ENCODE peak calls at places on chromosomes 6 and 20, in seven cellular contexts. One of them, this sample, is unnamed.

GRCh38 chr6:90940812-90941481 is 354.1 kb upstream of the MAP3K7 start:
- DNase-seq in A549: peak; percentile 57
- DNase-seq in T-helper 9 cell: no peak
- DNase-seq in NCI-H446: peak; percentile 78
- DNase-seq in stimulated activated CD4-positive, alpha-beta T cell treated with anti-CD3 and anti-CD28 coated beads, Interleukin-4, amount 100 ng/mL, for 24 hours: no peak
- DNase-seq in progenitor cell of endocrine pancreas: no peak
- DNase-seq in NCI-H82: peak; percentile 61
- DNase-seq in this sample: peak; percentile 82

GRCh38 chr6:71419217-71419953 is 130.8 kb downstream of the OGFRL1 start:
- DNase-seq in progenitor cell of endocrine pancreas: no peak
- DNase-seq in T-helper 9 cell: no peak
- DNase-seq in stimulated activated CD4-positive, alpha-beta T cell treated with anti-CD3 and anti-CD28 coated beads, Interleukin-4, amount 100 ng/mL, for 24 hours: no peak
- DNase-seq in NCI-H82: no peak
- DNase-seq in A549: no peak
- DNase-seq in NCI-H446: no peak
- DNase-seq in this sample: no peak

GRCh38 chr6:113909224-113909856 is 52.2 kb downstream of the MARCKS start:
- DNase-seq in A549: peak; percentile 47
- DNase-seq in NCI-H446: peak; percentile 78
- DNase-seq in progenitor cell of endocrine pancreas: no peak
- DNase-seq in T-helper 9 cell: no peak
- DNase-seq in NCI-H82: peak; percentile 88
- DNase-seq in stimulated activated CD4-positive, alpha-beta T cell treated with anti-CD3 and anti-CD28 coated beads, Interleukin-4, amount 100 ng/mL, for 24 hours: peak; percentile 6
- DNase-seq in this sample: peak; percentile 70

GRCh38 chr6:15474196-15474595 is 188.6 kb downstream of the DTNBP1 start:
- DNase-seq in progenitor cell of endocrine pancreas: no peak
- DNase-seq in NCI-H446: no peak
- DNase-seq in NCI-H82: no peak
- DNase-seq in A549: no peak
- DNase-seq in stimulated activated CD4-positive, alpha-beta T cell treated with anti-CD3 and anti-CD28 coated beads, Interleukin-4, amount 100 ng/mL, for 24 hours: no peak
- DNase-seq in T-helper 9 cell: no peak
- DNase-seq in this sample: no peak

GRCh38 chr6:26474439-26474881 is 16.7 kb downstream of the BTN2A1 start:
- DNase-seq in T-helper 9 cell: no peak
- DNase-seq in progenitor cell of endocrine pancreas: no peak
- DNase-seq in A549: no peak
- DNase-seq in stimulated activated CD4-positive, alpha-beta T cell treated with anti-CD3 and anti-CD28 coated beads, Interleukin-4, amount 100 ng/mL, for 24 hours: no peak
- DNase-seq in NCI-H446: no peak
- DNase-seq in NCI-H82: no peak
- DNase-seq in this sample: no peak

GRCh38 chr6:158413028-158413427 is 100.8 kb downstream of the TULP4 start:
- DNase-seq in progenitor cell of endocrine pancreas: no peak
- DNase-seq in NCI-H82: no peak
- DNase-seq in A549: no peak
- DNase-seq in stimulated activated CD4-positive, alpha-beta T cell treated with anti-CD3 and anti-CD28 coated beads, Interleukin-4, amount 100 ng/mL, for 24 hours: no peak
- DNase-seq in T-helper 9 cell: no peak
- DNase-seq in NCI-H446: no peak
- DNase-seq in this sample: no peak

GRCh38 chr6:87139236-87139635 is 16.1 kb upstream of the ZNF292 start:
- DNase-seq in A549: peak; percentile 49
- DNase-seq in stimulated activated CD4-positive, alpha-beta T cell treated with anti-CD3 and anti-CD28 coated beads, Interleukin-4, amount 100 ng/mL, for 24 hours: peak; percentile 65
- DNase-seq in T-helper 9 cell: peak; percentile 23
- DNase-seq in progenitor cell of endocrine pancreas: no peak
- DNase-seq in NCI-H82: peak; percentile 59
- DNase-seq in NCI-H446: peak; percentile 47
- DNase-seq in this sample: peak; percentile 48

GRCh38 chr20:64237316-64237715 is 18.2 kb upstream of the PCMTD2 start:
- DNase-seq in NCI-H446: no peak
- DNase-seq in stimulated activated CD4-positive, alpha-beta T cell treated with anti-CD3 and anti-CD28 coated beads, Interleukin-4, amount 100 ng/mL, for 24 hours: no peak
- DNase-seq in A549: no peak
- DNase-seq in T-helper 9 cell: no peak
- DNase-seq in progenitor cell of endocrine pancreas: no peak
- DNase-seq in NCI-H82: no peak
- DNase-seq in this sample: no peak

GRCh38 chr6:90149280-90149679 is 147.4 kb downstream of the BACH2 start:
- DNase-seq in stimulated activated CD4-positive, alpha-beta T cell treated with anti-CD3 and anti-CD28 coated beads, Interleukin-4, amount 100 ng/mL, for 24 hours: no peak
- DNase-seq in A549: no peak
- DNase-seq in NCI-H446: no peak
- DNase-seq in NCI-H82: no peak
- DNase-seq in T-helper 9 cell: no peak
- DNase-seq in progenitor cell of endocrine pancreas: no peak
- DNase-seq in this sample: no peak

GRCh38 chr20:1275919-1276318 is 9.8 kb downstream of the SNPH start:
- DNase-seq in NCI-H446: no peak
- DNase-seq in A549: no peak
- DNase-seq in T-helper 9 cell: no peak
- DNase-seq in stimulated activated CD4-positive, alpha-beta T cell treated with anti-CD3 and anti-CD28 coated beads, Interleukin-4, amount 100 ng/mL, for 24 hours: no peak
- DNase-seq in NCI-H82: no peak
- DNase-seq in progenitor cell of endocrine pancreas: no peak
- DNase-seq in this sample: no peak

GRCh38 chr6:7402746-7403145 is 13.1 kb downstream of the RIOK1 start:
- DNase-seq in stimulated activated CD4-positive, alpha-beta T cell treated with anti-CD3 and anti-CD28 coated beads, Interleukin-4, amount 100 ng/mL, for 24 hours: no peak
- DNase-seq in NCI-H446: no peak
- DNase-seq in NCI-H82: no peak
- DNase-seq in T-helper 9 cell: no peak
- DNase-seq in A549: no peak
- DNase-seq in progenitor cell of endocrine pancreas: no peak
- DNase-seq in this sample: no peak

GRCh38 chr6:116111552-116112528 is 11.2 kb downstream of the NT5DC1 start:
- DNase-seq in progenitor cell of endocrine pancreas: no peak
- DNase-seq in NCI-H446: peak; percentile 22
- DNase-seq in T-helper 9 cell: no peak
- DNase-seq in A549: peak; percentile 49
- DNase-seq in stimulated activated CD4-positive, alpha-beta T cell treated with anti-CD3 and anti-CD28 coated beads, Interleukin-4, amount 100 ng/mL, for 24 hours: peak; percentile 26
- DNase-seq in NCI-H82: peak; percentile 63
- DNase-seq in this sample: no peak

GRCh38 chr6:139344186-139344963 is 30.1 kb downstream of the CITED2 start:
- DNase-seq in NCI-H82: no peak
- DNase-seq in progenitor cell of endocrine pancreas: no peak
- DNase-seq in T-helper 9 cell: no peak
- DNase-seq in A549: no peak
- DNase-seq in stimulated activated CD4-positive, alpha-beta T cell treated with anti-CD3 and anti-CD28 coated beads, Interleukin-4, amount 100 ng/mL, for 24 hours: no peak
- DNase-seq in NCI-H446: no peak
- DNase-seq in this sample: peak; percentile 19

GRCh38 chr6:7053125-7053784 is 54.5 kb upstream of the RREB1 start:
- DNase-seq in NCI-H446: no peak
- DNase-seq in NCI-H82: no peak
- DNase-seq in progenitor cell of endocrine pancreas: no peak
- DNase-seq in T-helper 9 cell: no peak
- DNase-seq in A549: no peak
- DNase-seq in stimulated activated CD4-positive, alpha-beta T cell treated with anti-CD3 and anti-CD28 coated beads, Interleukin-4, amount 100 ng/mL, for 24 hours: no peak
- DNase-seq in this sample: no peak

GRCh38 chr20:2179233-2179580 is 77.6 kb downstream of the STK35 start:
- DNase-seq in NCI-H82: no peak
- DNase-seq in A549: no peak
- DNase-seq in NCI-H446: no peak
- DNase-seq in stimulated activated CD4-positive, alpha-beta T cell treated with anti-CD3 and anti-CD28 coated beads, Interleukin-4, amount 100 ng/mL, for 24 hours: no peak
- DNase-seq in T-helper 9 cell: no peak
- DNase-seq in progenitor cell of endocrine pancreas: no peak
- DNase-seq in this sample: no peak

GRCh38 chr6:71913431-71913830 is 27.1 kb downstream of the RIMS1 start:
- DNase-seq in progenitor cell of endocrine pancreas: no peak
- DNase-seq in NCI-H82: no peak
- DNase-seq in stimulated activated CD4-positive, alpha-beta T cell treated with anti-CD3 and anti-CD28 coated beads, Interleukin-4, amount 100 ng/mL, for 24 hours: no peak
- DNase-seq in T-helper 9 cell: no peak
- DNase-seq in NCI-H446: no peak
- DNase-seq in A549: no peak
- DNase-seq in this sample: no peak

GRCh38 chr20:38187512-38187911 is 22.4 kb upstream of the TGM2 start:
- DNase-seq in A549: no peak
- DNase-seq in NCI-H82: peak; percentile 90
- DNase-seq in stimulated activated CD4-positive, alpha-beta T cell treated with anti-CD3 and anti-CD28 coated beads, Interleukin-4, amount 100 ng/mL, for 24 hours: no peak
- DNase-seq in T-helper 9 cell: no peak
- DNase-seq in NCI-H446: no peak
- DNase-seq in progenitor cell of endocrine pancreas: no peak
- DNase-seq in this sample: no peak

GRCh38 chr6:51266569-51266968 is 447.9 kb downstream of the TFAP2B start:
- DNase-seq in NCI-H82: no peak
- DNase-seq in NCI-H446: no peak
- DNase-seq in A549: no peak
- DNase-seq in progenitor cell of endocrine pancreas: no peak
- DNase-seq in stimulated activated CD4-positive, alpha-beta T cell treated with anti-CD3 and anti-CD28 coated beads, Interleukin-4, amount 100 ng/mL, for 24 hours: no peak
- DNase-seq in T-helper 9 cell: no peak
- DNase-seq in this sample: no peak

GRCh38 chr6:114419175-114419574 is 76.4 kb upstream of the HS3ST5 start:
- DNase-seq in NCI-H446: no peak
- DNase-seq in T-helper 9 cell: no peak
- DNase-seq in A549: no peak
- DNase-seq in NCI-H82: no peak
- DNase-seq in stimulated activated CD4-positive, alpha-beta T cell treated with anti-CD3 and anti-CD28 coated beads, Interleukin-4, amount 100 ng/mL, for 24 hours: no peak
- DNase-seq in progenitor cell of endocrine pancreas: no peak
- DNase-seq in this sample: peak; percentile 82

GRCh38 chr6:8329592-8329991 is 105.8 kb downstream of the SLC35B3 start:
- DNase-seq in stimulated activated CD4-positive, alpha-beta T cell treated with anti-CD3 and anti-CD28 coated beads, Interleukin-4, amount 100 ng/mL, for 24 hours: no peak
- DNase-seq in NCI-H446: no peak
- DNase-seq in A549: no peak
- DNase-seq in progenitor cell of endocrine pancreas: no peak
- DNase-seq in T-helper 9 cell: no peak
- DNase-seq in NCI-H82: no peak
- DNase-seq in this sample: no peak

GRCh38 chr6:83429857-83430605 is 820 bp downstream of the ME1 start:
- DNase-seq in NCI-H82: peak; percentile 54
- DNase-seq in progenitor cell of endocrine pancreas: no peak
- DNase-seq in NCI-H446: peak; percentile 7
- DNase-seq in stimulated activated CD4-positive, alpha-beta T cell treated with anti-CD3 and anti-CD28 coated beads, Interleukin-4, amount 100 ng/mL, for 24 hours: no peak
- DNase-seq in T-helper 9 cell: no peak
- DNase-seq in A549: peak; percentile 57
- DNase-seq in this sample: peak; percentile 61

GRCh38 chr6:163579880-163580295 is 165.4 kb downstream of the QKI start:
- DNase-seq in T-helper 9 cell: no peak
- DNase-seq in stimulated activated CD4-positive, alpha-beta T cell treated with anti-CD3 and anti-CD28 coated beads, Interleukin-4, amount 100 ng/mL, for 24 hours: no peak
- DNase-seq in NCI-H446: no peak
- DNase-seq in A549: peak; percentile 16
- DNase-seq in NCI-H82: no peak
- DNase-seq in progenitor cell of endocrine pancreas: no peak
- DNase-seq in this sample: no peak

GRCh38 chr20:47319517-47320252 is 36.8 kb downstream of the ZMYND8 start:
- DNase-seq in NCI-H82: no peak
- DNase-seq in A549: no peak
- DNase-seq in T-helper 9 cell: no peak
- DNase-seq in progenitor cell of endocrine pancreas: peak; percentile 68
- DNase-seq in stimulated activated CD4-positive, alpha-beta T cell treated with anti-CD3 and anti-CD28 coated beads, Interleukin-4, amount 100 ng/mL, for 24 hours: no peak
- DNase-seq in NCI-H446: peak; percentile 45
- DNase-seq in this sample: no peak

GRCh38 chr6:149846321-149846720 is 17.8 kb downstream of the LRP11 start:
- DNase-seq in NCI-H82: peak; percentile 59
- DNase-seq in T-helper 9 cell: no peak
- DNase-seq in progenitor cell of endocrine pancreas: no peak
- DNase-seq in A549: peak; percentile 39
- DNase-seq in stimulated activated CD4-positive, alpha-beta T cell treated with anti-CD3 and anti-CD28 coated beads, Interleukin-4, amount 100 ng/mL, for 24 hours: no peak
- DNase-seq in NCI-H446: peak; percentile 55
- DNase-seq in this sample: peak; percentile 93

GRCh38 chr6:24974182-24975171 is 38.7 kb upstream of the RIPOR2 start:
- DNase-seq in A549: no peak
- DNase-seq in T-helper 9 cell: no peak
- DNase-seq in stimulated activated CD4-positive, alpha-beta T cell treated with anti-CD3 and anti-CD28 coated beads, Interleukin-4, amount 100 ng/mL, for 24 hours: peak; percentile 49
- DNase-seq in NCI-H82: no peak
- DNase-seq in progenitor cell of endocrine pancreas: no peak
- DNase-seq in NCI-H446: no peak
- DNase-seq in this sample: no peak

GRCh38 chr6:148144917-148145521 is 197.6 kb upstream of the SASH1 start:
- DNase-seq in NCI-H82: peak; percentile 92
- DNase-seq in A549: peak; percentile 71
- DNase-seq in NCI-H446: peak; percentile 51
- DNase-seq in progenitor cell of endocrine pancreas: peak; percentile 36
- DNase-seq in T-helper 9 cell: peak; percentile 58
- DNase-seq in stimulated activated CD4-positive, alpha-beta T cell treated with anti-CD3 and anti-CD28 coated beads, Interleukin-4, amount 100 ng/mL, for 24 hours: peak; percentile 67
- DNase-seq in this sample: peak; percentile 83

GRCh38 chr20:9978395-9979004 is 56.3 kb upstream of the ANKEF1 start:
- DNase-seq in T-helper 9 cell: peak; percentile 1
- DNase-seq in A549: peak; percentile 94
- DNase-seq in stimulated activated CD4-positive, alpha-beta T cell treated with anti-CD3 and anti-CD28 coated beads, Interleukin-4, amount 100 ng/mL, for 24 hours: peak; percentile 44
- DNase-seq in NCI-H446: peak; percentile 96
- DNase-seq in NCI-H82: peak; percentile 70
- DNase-seq in progenitor cell of endocrine pancreas: peak; percentile 14
- DNase-seq in this sample: peak; percentile 99

GRCh38 chr6:108735310-108735990 is 112.8 kb upstream of the ARMC2 start:
- DNase-seq in T-helper 9 cell: no peak
- DNase-seq in stimulated activated CD4-positive, alpha-beta T cell treated with anti-CD3 and anti-CD28 coated beads, Interleukin-4, amount 100 ng/mL, for 24 hours: no peak
- DNase-seq in progenitor cell of endocrine pancreas: no peak
- DNase-seq in A549: no peak
- DNase-seq in NCI-H446: no peak
- DNase-seq in NCI-H82: no peak
- DNase-seq in this sample: no peak

GRCh38 chr20:45012682-45013302 is 46.5 kb downstream of the STK4 start:
- DNase-seq in progenitor cell of endocrine pancreas: no peak
- DNase-seq in stimulated activated CD4-positive, alpha-beta T cell treated with anti-CD3 and anti-CD28 coated beads, Interleukin-4, amount 100 ng/mL, for 24 hours: no peak
- DNase-seq in NCI-H82: no peak
- DNase-seq in A549: no peak
- DNase-seq in NCI-H446: no peak
- DNase-seq in T-helper 9 cell: no peak
- DNase-seq in this sample: no peak

GRCh38 chr6:3292431-3293197 is 33.9 kb downstream of the PSMG4 start:
- DNase-seq in stimulated activated CD4-positive, alpha-beta T cell treated with anti-CD3 and anti-CD28 coated beads, Interleukin-4, amount 100 ng/mL, for 24 hours: no peak
- DNase-seq in NCI-H446: no peak
- DNase-seq in progenitor cell of endocrine pancreas: no peak
- DNase-seq in NCI-H82: no peak
- DNase-seq in T-helper 9 cell: no peak
- DNase-seq in A549: no peak
- DNase-seq in this sample: no peak

GRCh38 chr20:50691585-50692552 is 527 bp upstream of the RIPOR3 start:
- DNase-seq in NCI-H82: no peak
- DNase-seq in NCI-H446: no peak
- DNase-seq in A549: no peak
- DNase-seq in T-helper 9 cell: no peak
- DNase-seq in progenitor cell of endocrine pancreas: no peak
- DNase-seq in stimulated activated CD4-positive, alpha-beta T cell treated with anti-CD3 and anti-CD28 coated beads, Interleukin-4, amount 100 ng/mL, for 24 hours: no peak
- DNase-seq in this sample: no peak

GRCh38 chr6:19320066-19320465 is 517.1 kb upstream of the ID4 start:
- DNase-seq in NCI-H446: no peak
- DNase-seq in T-helper 9 cell: no peak
- DNase-seq in NCI-H82: no peak
- DNase-seq in A549: no peak
- DNase-seq in stimulated activated CD4-positive, alpha-beta T cell treated with anti-CD3 and anti-CD28 coated beads, Interleukin-4, amount 100 ng/mL, for 24 hours: no peak
- DNase-seq in progenitor cell of endocrine pancreas: no peak
- DNase-seq in this sample: no peak

GRCh38 chr20:51481311-51481997 is 61.1 kb downstream of the NFATC2 start:
- DNase-seq in stimulated activated CD4-positive, alpha-beta T cell treated with anti-CD3 and anti-CD28 coated beads, Interleukin-4, amount 100 ng/mL, for 24 hours: peak; percentile 58
- DNase-seq in A549: no peak
- DNase-seq in NCI-H82: no peak
- DNase-seq in T-helper 9 cell: peak; percentile 31
- DNase-seq in progenitor cell of endocrine pancreas: no peak
- DNase-seq in NCI-H446: no peak
- DNase-seq in this sample: no peak

GRCh38 chr6:34888441-34888820 is 589 bp upstream of the TAF11 start:
- DNase-seq in NCI-H82: no peak
- DNase-seq in progenitor cell of endocrine pancreas: no peak
- DNase-seq in NCI-H446: no peak
- DNase-seq in A549: no peak
- DNase-seq in stimulated activated CD4-positive, alpha-beta T cell treated with anti-CD3 and anti-CD28 coated beads, Interleukin-4, amount 100 ng/mL, for 24 hours: no peak
- DNase-seq in T-helper 9 cell: no peak
- DNase-seq in this sample: no peak